ENCODE peak calls at places on chromosome X, in nine cellular contexts. N is psoas muscle; R is EH; E is IMR-90; F is stimulated activated CD8-positive, alpha-beta memory T cell treated with anti-CD3 and anti-CD28 coated beads, Interleukin-4, amount 100 ng/mL, for 24 hours; L is EL; B is GM12878; U is effector CD4-positive, alpha-beta T cell; X is GM03348. K is an unnamed sample.

GRCh38 chrX:136397001-136397400 is 90.7 kb upstream of the BRS3 start:
- DNase-seq in N (no peak), R (peak; percentile 0), E (no peak), F (no peak), L (no peak), B (no peak), U (no peak), X (no peak), K (no peak)

GRCh38 chrX:141814213-141814857 is 23.8 kb upstream of the MAGEC3 start:
- DNase-seq in N (no peak), R (no peak), E (no peak), F (no peak), L (no peak), B (no peak), U (no peak), X (no peak), K (no peak)

GRCh38 chrX:109911046-109911445 is 91.9 kb upstream of the TMEM164 start:
- DNase-seq in N (no peak), R (peak; percentile 2), E (no peak), F (no peak), L (no peak), B (no peak), U (no peak), X (peak; percentile 11), K (no peak)

GRCh38 chrX:22999696-23000223 is at the start of gene DDX53:
- DNase-seq in N (no peak), R (no peak), E (no peak), F (no peak), L (no peak), B (no peak), U (no peak), X (no peak), K (no peak)

GRCh38 chrX:144681501-144681900 is 565.8 kb upstream of the SPANXN1 start:
- DNase-seq in N (no peak), R (no peak), E (no peak), F (no peak), L (no peak), B (no peak), U (no peak), X (peak; percentile 0), K (no peak)

GRCh38 chrX:26822448-26822847 is 606.5 kb downstream of the MAGEB5 start:
- DNase-seq in N (no peak), R (no peak), E (no peak), F (no peak), L (no peak), B (no peak), U (no peak), X (no peak), K (no peak)

GRCh38 chrX:31331045-31331444 is 259.2 kb upstream of the FTHL17 start:
- DNase-seq in N (no peak), R (peak; percentile 68), E (no peak), F (no peak), L (peak; percentile 27), B (no peak), U (no peak), X (no peak), K (no peak)

GRCh38 chrX:154371771-154372300 is 2.6 kb downstream of the FLNA start:
- DNase-seq in N (no peak), R (no peak), E (no peak), F (no peak), L (no peak), B (no peak), U (no peak), X (no peak), K (no peak)

GRCh38 chrX:47061238-47061919 is 16.9 kb upstream of the RGN start:
- DNase-seq in N (no peak), R (no peak), E (no peak), F (no peak), L (no peak), B (no peak), U (no peak), X (no peak), K (no peak)

GRCh38 chrX:133495464-133496391 is 80.4 kb upstream of the GPC4 start:
- DNase-seq in N (peak; percentile 75), R (no peak), E (peak; percentile 26), F (no peak), L (no peak), B (no peak), U (no peak), X (peak; percentile 56), K (no peak)

GRCh38 chrX:119755981-119756533 is 2.3 kb upstream of the SOWAHD start:
- DNase-seq in N (no peak), R (no peak), E (peak; percentile 73), F (peak; percentile 21), L (no peak), B (peak; percentile 85), U (peak; percentile 22), X (no peak), K (no peak)

GRCh38 chrX:120358687-120359086 is 3.2 kb upstream of the ATP1B4 start:
- DNase-seq in N (no peak), R (peak; percentile 33), E (no peak), F (peak; percentile 26), L (peak; percentile 52), B (no peak), U (no peak), X (peak; percentile 3), K (no peak)

GRCh38 chrX:38817004-38817703 is 15.9 kb downstream of the MID1IP1 start:
- DNase-seq in N (peak; percentile 67), R (peak; percentile 70), E (peak; percentile 43), F (no peak), L (peak; percentile 51), B (no peak), U (no peak), X (peak; percentile 37), K (no peak)